ENCODE peak calls at places on chromosomes 13 and 19, in ten cellular contexts. Y is iris pigment epithelial cell; I is AG04450; O is fibroblast of mammary gland; U is GM04503; T is nephron progenitor cell; P is naive thymus-derived CD4-positive, alpha-beta T cell; Q is astrocyte of the hippocampus; D is AG09319; L is activated CD4-positive, alpha-beta T cell treated with anti-CD3 and anti-CD28 coated beads for 24 hours. J is an unnamed sample.

GRCh38 chr19:18014197-18014596 is 6.2 kb downstream of the ARRDC2 start:
- DNase-seq in Y (no peak), I (no peak), O (no peak), U (no peak), T (no peak), P (peak), Q (no peak), D (no peak), L (no peak), J (no peak)

GRCh38 chr13:25378528-25378927 is 6.8 kb downstream of the ATP8A2 start:
- DNase-seq in Y (no peak), I (no peak), O (no peak), U (no peak), T (no peak), P (no peak), Q (no peak), D (no peak), L (no peak), J (no peak)

GRCh38 chr13:37914781-37915391 is 45.3 kb upstream of the TRPC4 start:
- DNase-seq in Y (peak), I (no peak), O (peak), U (no peak), T (no peak), P (no peak), Q (no peak), D (no peak), L (no peak), J (peak)

GRCh38 chr13:102726430-102726829 is 31.6 kb upstream of the METTL21C start:
- DNase-seq in Y (no peak), I (no peak), O (peak), U (no peak), T (no peak), P (no peak), Q (no peak), D (no peak), L (no peak), J (peak)

GRCh38 chr13:38350114-38350617 is 515 bp downstream of the UFM1 start:
- DNase-seq in Y (peak), I (no peak), O (peak), U (peak), T (peak), P (no peak), Q (peak), D (peak), L (no peak), J (peak)

GRCh38 chr13:41589434-41589833 is 132.1 kb downstream of the RGCC start:
- DNase-seq in Y (no peak), I (no peak), O (no peak), U (no peak), T (no peak), P (no peak), Q (no peak), D (no peak), L (no peak), J (no peak)

GRCh38 chr13:105338773-105339172 is 1196.7 kb downstream of the EFNB2 start:
- DNase-seq in Y (no peak), I (no peak), O (no peak), U (no peak), T (no peak), P (peak), Q (no peak), D (no peak), L (no peak), J (no peak)

GRCh38 chr13:59690857-59691500 is 472.7 kb downstream of the DIAPH3 start:
- DNase-seq in Y (peak), I (no peak), O (peak), U (no peak), T (no peak), P (no peak), Q (no peak), D (no peak), L (no peak), J (no peak)

GRCh38 chr19:30222428-30222873 is 149.7 kb upstream of the ZNF536 start:
- DNase-seq in Y (no peak), I (no peak), O (no peak), U (no peak), T (peak), P (no peak), Q (peak), D (no peak), L (no peak), J (no peak)

GRCh38 chr19:19385900-19386339 is 19.6 kb upstream of the GATAD2A start:
- DNase-seq in Y (no peak), I (no peak), O (no peak), U (no peak), T (peak), P (peak), Q (no peak), D (no peak), L (peak), J (no peak)

GRCh38 chr13:52348983-52349780 is 56.8 kb downstream of the THSD1 start:
- DNase-seq in Y (peak), I (no peak), O (peak), U (peak), T (no peak), P (no peak), Q (peak), D (no peak), L (peak), J (peak)

GRCh38 chr13:110722971-110723370 is 9.5 kb downstream of the ING1 start:
- DNase-seq in Y (no peak), I (no peak), O (no peak), U (no peak), T (no peak), P (no peak), Q (no peak), D (no peak), L (no peak), J (no peak)

GRCh38 chr19:3808420-3809143 is 22.4 kb upstream of the MATK start:
- DNase-seq in Y (no peak), I (no peak), O (no peak), U (no peak), T (no peak), P (no peak), Q (no peak), D (no peak), L (no peak), J (no peak)

GRCh38 chr19:47210689-47211316 is 20.2 kb downstream of the BBC3 start:
- DNase-seq in Y (peak), I (peak), O (peak), U (peak), T (peak), P (peak), Q (peak), D (peak), L (peak), J (peak)

GRCh38 chr19:41604831-41605230 is 22.0 kb downstream of the CEACAM4 start:
- DNase-seq in Y (no peak), I (no peak), O (no peak), U (no peak), T (no peak), P (no peak), Q (no peak), D (no peak), L (no peak), J (no peak)

GRCh38 chr13:94481966-94482365 is 2.5 kb upstream of the DCT start:
- DNase-seq in Y (peak), I (no peak), O (peak), U (peak), T (no peak), P (no peak), Q (peak), D (no peak), L (no peak), J (peak)

GRCh38 chr13:47904891-47905290 is 96.2 kb downstream of the SUCLA2 start:
- DNase-seq in Y (no peak), I (no peak), O (no peak), U (no peak), T (no peak), P (no peak), Q (no peak), D (no peak), L (no peak), J (no peak)

GRCh38 chr13:111145071-111145470 is 30.0 kb downstream of the ARHGEF7 start:
- DNase-seq in Y (no peak), I (no peak), O (no peak), U (no peak), T (peak), P (no peak), Q (no peak), D (no peak), L (no peak), J (no peak)

J was measured in kidney tubule cell.